ENCODE peak calls at places on chromosomes 3 and 15, in nine cellular contexts. W is left lobe of liver, N is kidney, C is DMS 273 treated with DMSO at 0.1 percent for 48 hours, L is heart left ventricle, O is NCI-H460, F is mucosa of gallbladder, A is EH, V is H9. E is an unnamed sample.

GRCh38 chr3:45534580-45535080 is 59.9 kb upstream of the LIMD1 start:
- DNase-seq in V (no peak), F (no peak), W (no peak), A (no peak), L (no peak), N (no peak), C (no peak), O (no peak), E (no peak)

GRCh38 chr15:47652213-47652852 is 65.0 kb upstream of the SEMA6D start:
- DNase-seq in N (no peak), L (no peak), O (no peak), W (no peak), C (no peak), F (no peak), V (no peak), A (no peak), E (no peak)

GRCh38 chr15:58473720-58474119 is 41.9 kb downstream of the LIPC start:
- DNase-seq in V (no peak), A (peak; percentile 77), F (no peak), L (no peak), W (no peak), N (no peak), C (no peak), O (no peak), E (no peak)

GRCh38 chr15:52076889-52077781 is 35.4 kb downstream of the BCL2L10 start:
- DNase-seq in N (no peak), W (no peak), A (peak; percentile 83), C (no peak), L (no peak), F (no peak), V (no peak), O (peak; percentile 59), E (no peak)

GRCh38 chr3:188658606-188659005 is 504.6 kb downstream of the LPP start:
- DNase-seq in W (no peak), V (no peak), O (no peak), C (no peak), L (no peak), A (no peak), N (no peak), F (no peak), E (no peak)

GRCh38 chr3:69353088-69353478 is 32.8 kb downstream of the FRMD4B start:
- DNase-seq in O (no peak), C (no peak), A (no peak), L (no peak), W (no peak), F (no peak), N (no peak), V (no peak), E (no peak)

GRCh38 chr15:99443768-99444446 is 121.9 kb upstream of the MEF2A start:
- DNase-seq in L (peak; percentile 16), F (no peak), A (no peak), N (no peak), O (no peak), C (no peak), V (no peak), W (peak; percentile 32), E (no peak)

GRCh38 chr15:92383528-92384326 is 10.0 kb upstream of the ST8SIA2 start:
- DNase-seq in W (no peak), O (no peak), C (no peak), V (peak; percentile 80), N (no peak), F (no peak), A (peak; percentile 10), L (no peak), E (no peak)